ENCODE peak calls at places on chromosome 5, in six cellular contexts. X is fibroblast of gingiva; C is NCI-H2081; Y is Calu3; Q is stimulated activated CD4-positive, alpha-beta T cell treated with anti-CD3 and anti-CD28 coated beads, Interleukin-12 subunit alpha, Interleukin-12 subunit beta, amount 100 ng/mL, for 4 hours; L is nephron progenitor cell. E is an unnamed sample.

GRCh38 chr5:151042453-151043093 is 22.2 kb downstream of the GPX3 start:
- DNase-seq in X (no peak), Y (no peak), Q (no peak), L (no peak), C (no peak), E (no peak)

GRCh38 chr5:97124335-97124734 is 18.1 kb downstream of the LIX1 start:
- DNase-seq in Q (no peak), Y (no peak), L (no peak), X (no peak), C (no peak), E (no peak)

GRCh38 chr5:4142842-4143241 is 547.2 kb downstream of the IRX1 start:
- DNase-seq in L (no peak), Q (no peak), X (no peak), Y (no peak), C (no peak), E (no peak)

GRCh38 chr5:154583545-154584168 is 105.6 kb upstream of the HAND1 start:
- DNase-seq in Y (peak; percentile 54), C (no peak), X (no peak), L (no peak), Q (no peak), E (no peak)

GRCh38 chr5:51326844-51327243 is 56.4 kb upstream of the ISL1 start:
- DNase-seq in X (no peak), Q (no peak), Y (no peak), C (no peak), L (no peak), E (no peak)

GRCh38 chr5:38157024-38157423 is 101.3 kb upstream of the EGFLAM start:
- DNase-seq in Y (no peak), C (no peak), Q (no peak), X (no peak), L (no peak), E (no peak)

GRCh38 chr5:133259199-133259997 is 207.6 kb downstream of the HSPA4 start:
- DNase-seq in X (no peak), Q (no peak), L (no peak), C (no peak), Y (no peak), E (peak; percentile 18)

GRCh38 chr5:154086641-154087040 is 47.9 kb downstream of the MFAP3 start:
- DNase-seq in Q (no peak), Y (no peak), X (no peak), C (no peak), L (no peak), E (no peak)

GRCh38 chr5:76351176-76351575 is 51.9 kb upstream of the IQGAP2 start:
- DNase-seq in Q (no peak), C (no peak), Y (no peak), L (no peak), X (no peak), E (no peak)